ENCODE peak calls at places on chromosomes 5 and 9, in five cellular contexts. F, N, G, C and R are unnamed samples.

GRCh38 chr5:149002053-149002452 is 60.8 kb downstream of the SH3TC2 start:
- DNase-seq in G (no peak), F (peak), N (no peak), C (peak), R (peak)

GRCh38 chr9:78132688-78133033 is 101.0 kb upstream of the GNAQ start:
- DNase-seq in C (peak), G (no peak), F (no peak), N (no peak), R (no peak)

GRCh38 chr5:80408976-80409926 is 1.4 kb downstream of the ZFYVE16 start:
- DNase-seq in C (peak), N (no peak), F (no peak), G (no peak), R (peak)

GRCh38 chr5:40798012-40798855 is at the start of gene PRKAA1:
- DNase-seq in C (peak), G (peak), F (peak), N (peak), R (peak)

GRCh38 chr5:136780518-136780917 is 415.2 kb upstream of the TRPC7 start:
- DNase-seq in C (no peak), F (no peak), N (no peak), G (no peak), R (no peak)

GRCh38 chr9:70420267-70421019 is 6.0 kb upstream of the KLF9 start:
- DNase-seq in C (peak), F (peak), G (peak), N (peak), R (peak)

GRCh38 chr5:78799254-78800017 is 150.9 kb upstream of the LHFPL2 start:
- DNase-seq in G (no peak), N (no peak), C (peak), F (no peak), R (peak)

GRCh38 chr5:95162231-95162992 is 122.5 kb downstream of the MCTP1 start:
- DNase-seq in F (no peak), G (no peak), N (no peak), C (no peak), R (no peak)

GRCh38 chr5:91135475-91136248 is 247.5 kb downstream of the ARRDC3 start:
- DNase-seq in C (no peak), F (no peak), G (no peak), N (no peak), R (no peak)

GRCh38 chr5:17278931-17279330 is 61.5 kb downstream of the BASP1 start:
- DNase-seq in N (no peak), F (no peak), C (no peak), G (no peak), R (no peak)

GRCh38 chr5:115460476-115460875 is 84.1 kb downstream of the FEM1C start:
- DNase-seq in G (peak), C (peak), F (peak), N (no peak), R (peak)

GRCh38 chr9:122005597-122005996 is 87.5 kb downstream of the TTLL11 start:
- DNase-seq in F (no peak), C (peak), G (no peak), N (no peak), R (peak)

GRCh38 chr5:179183481-179183880 is 123.3 kb downstream of the ZNF354C start:
- DNase-seq in N (no peak), C (no peak), G (no peak), F (no peak), R (no peak)

GRCh38 chr5:132410451-132411381 is 41.2 kb downstream of the SLC22A5 start:
- DNase-seq in C (peak), G (peak), N (peak), F (peak), R (peak)
- TF ChIP-seq CTCF in C (peak), G (peak), N (peak), F (peak), R (peak)

GRCh38 chr9:19922476-19923118 is 133.8 kb upstream of the SLC24A2 start:
- DNase-seq in G (peak), F (no peak), N (peak), C (peak), R (peak)
- TF ChIP-seq CTCF in G (peak), F (no peak), N (no peak), C (peak), R (peak)

DNA sequence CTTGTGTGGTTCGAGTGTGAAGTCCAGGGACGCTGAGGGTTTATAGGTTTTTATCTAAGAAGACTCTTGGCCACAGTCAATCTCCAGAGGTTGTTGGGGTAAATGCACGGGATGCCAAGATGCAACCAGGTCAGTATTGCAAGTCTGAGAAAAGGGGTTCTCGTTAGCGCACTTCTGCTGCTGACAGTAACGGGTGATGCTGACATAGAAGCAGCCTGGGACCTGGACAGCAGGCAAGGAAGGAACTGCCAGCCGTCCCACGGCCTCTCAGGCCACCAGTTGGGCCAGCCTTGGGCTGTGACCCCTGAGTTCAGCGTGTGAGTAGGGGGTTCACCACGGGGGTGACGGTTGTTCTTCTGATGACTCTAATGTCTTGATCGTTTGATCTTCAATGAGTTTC is 39.0 kb downstream of the TENT4A start:
- DNase-seq in C (no peak), G (no peak), F (no peak), N (no peak), R (no peak)
- TF ChIP-seq CTCF in C (no peak), G (no peak), F (no peak), N (no peak), R (no peak)

GRCh38 chr9:119284118-119284517 is 85.1 kb downstream of the BRINP1 start:
- DNase-seq in C (no peak), F (no peak), G (no peak), N (no peak), R (no peak)
- TF ChIP-seq CTCF in C (no peak), F (no peak), G (no peak), N (no peak), R (no peak)

GRCh38 chr5:174221454-174221853 is 175.9 kb downstream of the NSG2 start:
- DNase-seq in C (no peak), G (no peak), N (no peak), F (no peak), R (no peak)

GRCh38 chr5:174223355-174223754 is 177.8 kb downstream of the NSG2 start:
- DNase-seq in N (no peak), G (no peak), F (no peak), C (no peak), R (no peak)

GRCh38 chr5:174222891-174223290 is 177.4 kb downstream of the NSG2 start:
- DNase-seq in C (no peak), N (no peak), G (no peak), F (no peak), R (no peak)

GRCh38 chr5:174218162-174218561 is 172.7 kb downstream of the NSG2 start:
- DNase-seq in F (no peak), N (no peak), G (no peak), C (no peak), R (no peak)

GRCh38 chr5:174217527-174217926 is 172.0 kb downstream of the NSG2 start:
- DNase-seq in C (no peak), G (no peak), N (no peak), F (no peak), R (no peak)
- TF ChIP-seq CTCF in C (no peak), G (no peak), N (no peak), F (no peak), R (no peak)

GRCh38 chr5:146897061-146897460 is 18.5 kb upstream of the PPP2R2B start:
- DNase-seq in F (no peak), C (no peak), G (no peak), N (no peak), R (no peak)
- TF ChIP-seq CTCF in F (no peak), C (no peak), G (no peak), N (no peak), R (no peak)

GRCh38 chr9:137304383-137305059 is 2.5 kb upstream of the NRARP start:
- DNase-seq in N (no peak), G (no peak), C (no peak), F (no peak), R (no peak)
- TF ChIP-seq CTCF in N (no peak), G (no peak), C (no peak), F (no peak), R (peak)